ENCODE peak calls at places on chromosomes 1 and 21, in nine cellular contexts. I, C, S, G, L, V, Q, W and Z are unnamed samples.
A peak's percentile ranks its signal among the peaks of the same experiment; 100 is the strongest.

GRCh38 chr1:6162773-6163172 is 17.3 kb downstream of the CHD5 start:
- DNase-seq in W (no peak), C (peak; percentile 39), G (no peak), L (no peak), Q (no peak), V (no peak), S (no peak), I (no peak), Z (no peak)

GRCh38 chr1:6998267-6998666 is 213.0 kb downstream of the CAMTA1 start:
- DNase-seq in Q (no peak), L (no peak), W (peak; percentile 14), I (no peak), V (no peak), C (peak; percentile 62), G (no peak), S (no peak), Z (no peak)

GRCh38 chr21:18499761-18500376 is 96.3 kb upstream of the TMPRSS15 start:
- DNase-seq in W (peak; percentile 6), S (no peak), V (peak; percentile 54), Q (no peak), I (no peak), C (peak; percentile 8), G (peak; percentile 75), L (peak; percentile 7), Z (peak; percentile 71)

GRCh38 chr1:229848762-229849677 is 218.0 kb upstream of the GALNT2 start:
- DNase-seq in V (peak; percentile 15), C (peak; percentile 48), Q (no peak), G (peak; percentile 76), I (no peak), W (no peak), L (no peak), S (no peak), Z (peak; percentile 21)

GRCh38 chr1:51372561-51372960 is 42.2 kb upstream of the TTC39A start:
- DNase-seq in L (no peak), C (no peak), S (no peak), Q (no peak), I (no peak), G (no peak), W (no peak), V (no peak), Z (no peak)

GRCh38 chr1:231748744-231749143 is 122.2 kb downstream of the DISC1 start:
- DNase-seq in S (no peak), L (no peak), Q (no peak), I (no peak), C (no peak), G (no peak), W (no peak), V (peak; percentile 10), Z (no peak)

GRCh38 chr1:41811978-41812852 is 106.5 kb downstream of the HIVEP3 start:
- DNase-seq in W (peak; percentile 44), S (peak; percentile 20), Q (no peak), L (peak; percentile 44), I (peak; percentile 29), V (peak; percentile 82), G (peak; percentile 74), C (peak; percentile 74), Z (peak; percentile 85)

GRCh38 chr1:1059494-1060280 is 14.4 kb downstream of the RNF223 start:
- DNase-seq in V (peak; percentile 93), I (no peak), W (peak; percentile 83), S (peak; percentile 87), Q (peak; percentile 97), G (peak; percentile 96), L (peak; percentile 85), C (peak; percentile 93), Z (peak; percentile 94)

GRCh38 chr1:14842891-14843290 is 244.4 kb downstream of the KAZN start:
- DNase-seq in W (no peak), Q (no peak), V (peak; percentile 51), L (no peak), C (no peak), G (no peak), S (no peak), I (peak; percentile 69), Z (no peak)

GRCh38 chr1:161943713-161944112 is 80.0 kb downstream of the OLFML2B start:
- DNase-seq in C (no peak), G (no peak), Q (no peak), W (no peak), S (no peak), L (no peak), I (no peak), V (no peak), Z (no peak)

GRCh38 chr21:29904359-29905282 is 35.2 kb downstream of the GRIK1 start:
- DNase-seq in S (no peak), W (no peak), I (no peak), Q (no peak), C (no peak), V (peak; percentile 23), L (no peak), G (no peak), Z (no peak)

GRCh38 chr1:181669209-181669608 is 185.9 kb downstream of the CACNA1E start:
- DNase-seq in I (no peak), L (no peak), G (no peak), V (no peak), S (no peak), C (no peak), W (no peak), Q (no peak), Z (no peak)

GRCh38 chr1:88003255-88003654 is 674.6 kb downstream of the LMO4 start:
- DNase-seq in Q (no peak), W (no peak), V (no peak), G (no peak), S (no peak), L (no peak), C (no peak), I (no peak), Z (no peak)

GRCh38 chr1:96488777-96489176 is 232.8 kb upstream of the PTBP2 start:
- DNase-seq in L (no peak), C (no peak), G (peak; percentile 26), V (no peak), I (no peak), S (no peak), Q (no peak), W (no peak), Z (no peak)

GRCh38 chr1:211377539-211378461 is 51.2 kb downstream of the TRAF5 start:
- DNase-seq in C (no peak), W (no peak), V (no peak), Q (no peak), G (no peak), S (no peak), I (no peak), L (no peak), Z (no peak)

GRCh38 chr1:31510304-31510703 is 66.0 kb upstream of the TINAGL1 start:
- DNase-seq in W (no peak), L (no peak), I (no peak), G (no peak), S (no peak), V (no peak), Q (no peak), C (no peak), Z (no peak)

GRCh38 chr1:24558902-24559791 is 3.3 kb downstream of the NCMAP start:
- DNase-seq in V (peak; percentile 81), I (peak; percentile 32), L (no peak), S (no peak), W (peak; percentile 29), Q (peak; percentile 53), C (peak; percentile 83), G (no peak), Z (no peak)

GRCh38 chr1:180198186-180198585 is 31.9 kb upstream of the LHX4 start:
- DNase-seq in S (no peak), I (no peak), G (no peak), W (no peak), L (no peak), Q (no peak), V (no peak), C (no peak), Z (no peak)

GRCh38 chr1:74964508-74964907 is 169.7 kb upstream of the LHX8 start:
- DNase-seq in V (peak; percentile 32), S (no peak), G (peak; percentile 74), L (no peak), Q (no peak), I (peak; percentile 45), C (peak; percentile 46), W (no peak), Z (peak; percentile 4)

GRCh38 chr1:110211503-110212164 is 1.5 kb downstream of the KCNC4 start:
- DNase-seq in C (peak; percentile 7), S (no peak), I (no peak), L (no peak), V (no peak), G (no peak), W (no peak), Q (no peak), Z (no peak)

GRCh38 chr21:45949928-45950739 is 31.4 kb upstream of the COL6A1 start:
- DNase-seq in I (no peak), C (no peak), S (no peak), Q (no peak), L (no peak), W (no peak), V (no peak), G (no peak), Z (no peak)

GRCh38 chr1:87061742-87062156 is 147.3 kb downstream of the HS2ST1 start:
- DNase-seq in G (no peak), W (no peak), Q (no peak), L (no peak), V (peak; percentile 61), C (no peak), S (no peak), I (peak; percentile 38), Z (no peak)

GRCh38 chr1:41512701-41513387 is 28.4 kb upstream of the EDN2 start:
- DNase-seq in W (no peak), Q (no peak), G (no peak), L (no peak), V (no peak), I (no peak), C (no peak), S (no peak), Z (no peak)

GRCh38 chr1:206812456-206812855 is 40.2 kb upstream of the IL10 start:
- DNase-seq in S (no peak), G (peak; percentile 23), L (no peak), W (no peak), C (no peak), V (no peak), Q (no peak), I (no peak), Z (no peak)

GRCh38 chr1:56506314-56506743 is 73.0 kb downstream of the PLPP3 start:
- DNase-seq in I (no peak), C (no peak), S (no peak), L (no peak), V (no peak), G (no peak), W (no peak), Q (no peak), Z (no peak)

GRCh38 chr1:47694011-47694890 is 256.4 kb downstream of the FOXD2 start:
- DNase-seq in Q (no peak), V (no peak), S (no peak), I (no peak), W (peak; percentile 2), L (no peak), C (no peak), G (no peak), Z (no peak)

GRCh38 chr1:10918531-10918930 is 93.9 kb upstream of the TARDBP start:
- DNase-seq in G (no peak), I (no peak), S (no peak), V (peak; percentile 57), C (no peak), Q (no peak), W (no peak), L (no peak), Z (no peak)

GRCh38 chr1:91764471-91765115 is 121.4 kb downstream of the TGFBR3 start:
- DNase-seq in I (no peak), Q (no peak), L (no peak), V (no peak), S (no peak), C (no peak), W (no peak), G (peak; percentile 42), Z (no peak)

GRCh38 chr1:165240486-165240885 is 116.0 kb downstream of the LMX1A start:
- DNase-seq in G (no peak), C (no peak), Q (no peak), I (no peak), S (no peak), W (no peak), L (no peak), V (no peak), Z (no peak)

GRCh38 chr1:26970810-26971209 is 10.5 kb upstream of the KDF1 start:
- DNase-seq in L (no peak), I (no peak), G (no peak), Q (no peak), S (no peak), W (no peak), C (peak; percentile 40), V (no peak), Z (no peak)

GRCh38 chr1:41864471-41865040 is 54.2 kb downstream of the HIVEP3 start:
- DNase-seq in L (no peak), S (no peak), V (no peak), W (no peak), G (no peak), I (no peak), Q (no peak), C (no peak), Z (no peak)